ENCODE peak calls at places on chromosomes 7 and 10, in four cellular contexts. One of them, this sample, is unnamed. For H3K27me3, the result is how much of the 10 kb centered on the place peaks cover.

GRCh38 chr10:103890194-103890658 is 27.8 kb downstream of the STN1 start:
- DNase-seq in SJCRH30: no peak
- DNase-seq in neural progenitor cell: no peak
- DNase-seq in CD8-positive, alpha-beta T cell: no peak
- DNase-seq in this sample: no peak

GRCh38 chr10:17504547-17505245 is 50.3 kb upstream of the ST8SIA6 start:
- DNase-seq in neural progenitor cell: no peak
- DNase-seq in CD8-positive, alpha-beta T cell: no peak
- DNase-seq in SJCRH30: no peak
- DNase-seq in this sample: peak

GRCh38 chr10:89591796-89592271 is 53.2 kb downstream of the PANK1 start:
- DNase-seq in neural progenitor cell: no peak
- DNase-seq in CD8-positive, alpha-beta T cell: no peak
- DNase-seq in SJCRH30: no peak
- DNase-seq in this sample: no peak

GRCh38 chr10:116418394-116418793 is 9.3 kb upstream of the PNLIPRP3 start:
- DNase-seq in CD8-positive, alpha-beta T cell: no peak
- DNase-seq in neural progenitor cell: no peak
- DNase-seq in SJCRH30: no peak
- DNase-seq in this sample: no peak

GRCh38 chr7:114418117-114418516 is 3.5 kb downstream of the FOXP2 start:
- DNase-seq in neural progenitor cell: no peak
- DNase-seq in SJCRH30: no peak
- DNase-seq in CD8-positive, alpha-beta T cell: no peak
- DNase-seq in this sample: no peak

GRCh38 chr7:135683609-135684008 is 21.3 kb downstream of the STMP1 start:
- DNase-seq in CD8-positive, alpha-beta T cell: no peak
- DNase-seq in SJCRH30: no peak
- DNase-seq in neural progenitor cell: no peak
- DNase-seq in this sample: no peak

GRCh38 chr10:71908998-71909397 is 55.2 kb upstream of the CHST3 start:
- DNase-seq in neural progenitor cell: no peak
- DNase-seq in CD8-positive, alpha-beta T cell: no peak
- DNase-seq in SJCRH30: no peak
- DNase-seq in this sample: no peak

GRCh38 chr7:107939472-107940145 is 48.6 kb downstream of the DLD start:
- DNase-seq in neural progenitor cell: no peak
- DNase-seq in CD8-positive, alpha-beta T cell: no peak
- DNase-seq in SJCRH30: no peak
- DNase-seq in this sample: peak

GRCh38 chr7:127447326-127447945 is 54.9 kb upstream of the ZNF800 start:
- DNase-seq in neural progenitor cell: peak
- DNase-seq in CD8-positive, alpha-beta T cell: peak
- DNase-seq in SJCRH30: peak
- DNase-seq in this sample: no peak

GRCh38 chr7:7795736-7796135 is 77.3 kb upstream of the RPA3 start:
- DNase-seq in CD8-positive, alpha-beta T cell: no peak
- DNase-seq in SJCRH30: no peak
- DNase-seq in neural progenitor cell: no peak
- DNase-seq in this sample: peak

GRCh38 chr10:87860156-87860795 is 3.1 kb downstream of the KLLN start:
- DNase-seq in SJCRH30: no peak
- DNase-seq in neural progenitor cell: peak
- DNase-seq in CD8-positive, alpha-beta T cell: peak
- DNase-seq in this sample: no peak

GRCh38 chr7:152600266-152600665 is 75.7 kb downstream of the XRCC2 start:
- DNase-seq in CD8-positive, alpha-beta T cell: no peak
- DNase-seq in SJCRH30: no peak
- DNase-seq in neural progenitor cell: no peak
- DNase-seq in this sample: no peak

GRCh38 chr10:58282615-58283014 is 13.7 kb downstream of the CISD1 start:
- DNase-seq in CD8-positive, alpha-beta T cell: no peak
- DNase-seq in SJCRH30: no peak
- DNase-seq in neural progenitor cell: no peak
- DNase-seq in this sample: no peak

GRCh38 chr10:76878514-76878913 is 759.1 kb downstream of the KCNMA1 start:
- DNase-seq in CD8-positive, alpha-beta T cell: no peak
- DNase-seq in SJCRH30: no peak
- DNase-seq in neural progenitor cell: no peak
- DNase-seq in this sample: no peak

GRCh38 chr10:124520553-124521428 is 59.2 kb downstream of the LHPP start:
- DNase-seq in SJCRH30: no peak
- DNase-seq in CD8-positive, alpha-beta T cell: no peak
- DNase-seq in neural progenitor cell: peak
- DNase-seq in this sample: no peak

GRCh38 chr10:91700788-91701444 is 68.0 kb upstream of the PPP1R3C start:
- DNase-seq in neural progenitor cell: no peak
- DNase-seq in SJCRH30: no peak
- DNase-seq in CD8-positive, alpha-beta T cell: no peak
- DNase-seq in this sample: no peak

GRCh38 chr10:84543077-84543476 is 214.7 kb downstream of the CCSER2 start:
- DNase-seq in CD8-positive, alpha-beta T cell: no peak
- DNase-seq in neural progenitor cell: no peak
- DNase-seq in SJCRH30: peak
- DNase-seq in this sample: no peak

GRCh38 chr7:27459729-27460048 is 203.0 kb downstream of the HIBADH start:
- DNase-seq in SJCRH30: no peak
- DNase-seq in CD8-positive, alpha-beta T cell: no peak
- DNase-seq in neural progenitor cell: no peak
- DNase-seq in this sample: no peak

GRCh38 chr10:22825841-22826240 is 102.0 kb upstream of the ARMC3 start:
- DNase-seq in CD8-positive, alpha-beta T cell: no peak
- DNase-seq in neural progenitor cell: no peak
- DNase-seq in SJCRH30: no peak
- DNase-seq in this sample: no peak

GRCh38 chr7:157964016-157964415 is 623.6 kb downstream of the PTPRN2 start:
- DNase-seq in neural progenitor cell: no peak
- DNase-seq in CD8-positive, alpha-beta T cell: no peak
- DNase-seq in SJCRH30: no peak
- DNase-seq in this sample: no peak

GRCh38 chr10:124267231-124267885 is 151.4 kb downstream of the OAT start:
- DNase-seq in SJCRH30: no peak
- DNase-seq in CD8-positive, alpha-beta T cell: no peak
- DNase-seq in neural progenitor cell: no peak
- DNase-seq in this sample: no peak

GRCh38 chr10:62183442-62183841 is 85.2 kb downstream of the RTKN2 start:
- DNase-seq in CD8-positive, alpha-beta T cell: peak
- DNase-seq in neural progenitor cell: no peak
- DNase-seq in SJCRH30: no peak
- DNase-seq in this sample: no peak

GRCh38 chr10:27223964-27224363 is 16.6 kb downstream of the ACBD5 start:
- DNase-seq in neural progenitor cell: peak
- DNase-seq in CD8-positive, alpha-beta T cell: peak
- DNase-seq in SJCRH30: peak
- DNase-seq in this sample: no peak

GRCh38 chr7:67705850-67706249 is 709.2 kb downstream of the TYW1 start:
- DNase-seq in CD8-positive, alpha-beta T cell: no peak
- DNase-seq in SJCRH30: no peak
- DNase-seq in neural progenitor cell: no peak
- DNase-seq in this sample: no peak

GRCh38 chr10:127694580-127695193 is 42.3 kb upstream of the FOXI2 start:
- DNase-seq in SJCRH30: peak
- DNase-seq in neural progenitor cell: peak
- DNase-seq in CD8-positive, alpha-beta T cell: no peak
- DNase-seq in this sample: no peak

GRCh38 chr10:132889556-132889955 is 52.8 kb downstream of the CFAP46 start:
- DNase-seq in neural progenitor cell: no peak
- DNase-seq in SJCRH30: no peak
- DNase-seq in CD8-positive, alpha-beta T cell: peak
- DNase-seq in this sample: no peak

GRCh38 chr10:30583778-30584415 is 45.7 kb downstream of the LYZL2 start:
- DNase-seq in SJCRH30: peak
- DNase-seq in neural progenitor cell: no peak
- DNase-seq in CD8-positive, alpha-beta T cell: no peak
- DNase-seq in this sample: no peak

GRCh38 chr10:50634479-50634878 is 10.7 kb upstream of the SGMS1 start:
- DNase-seq in neural progenitor cell: no peak
- DNase-seq in CD8-positive, alpha-beta T cell: no peak
- DNase-seq in SJCRH30: no peak
- DNase-seq in this sample: no peak
- H3K27me3 ChIP-seq in neural progenitor cell: under half
- H3K27me3 ChIP-seq in CD8-positive, alpha-beta T cell: under half
- H3K27me3 ChIP-seq in SJCRH30: under half
- H3K27me3 ChIP-seq in this sample: under half

GRCh38 chr10:11677480-11677879 is 64.7 kb upstream of the ECHDC3 start:
- DNase-seq in CD8-positive, alpha-beta T cell: no peak
- DNase-seq in neural progenitor cell: no peak
- DNase-seq in SJCRH30: no peak
- DNase-seq in this sample: no peak
- H3K4me3 ChIP-seq in CD8-positive, alpha-beta T cell: no peak
- H3K4me3 ChIP-seq in neural progenitor cell: no peak
- H3K4me3 ChIP-seq in SJCRH30: no peak
- H3K4me3 ChIP-seq in this sample: no peak

GRCh38 chr10:86371116-86371515 is 4.5 kb upstream of the GRID1 start:
- DNase-seq in CD8-positive, alpha-beta T cell: no peak
- DNase-seq in neural progenitor cell: no peak
- DNase-seq in SJCRH30: no peak
- DNase-seq in this sample: no peak

GRCh38 chr10:86372785-86373239 is 6.2 kb upstream of the GRID1 start:
- DNase-seq in neural progenitor cell: no peak
- DNase-seq in SJCRH30: no peak
- DNase-seq in CD8-positive, alpha-beta T cell: no peak
- DNase-seq in this sample: no peak

GRCh38 chr10:86373251-86373650 is 6.7 kb upstream of the GRID1 start:
- DNase-seq in SJCRH30: no peak
- DNase-seq in CD8-positive, alpha-beta T cell: no peak
- DNase-seq in neural progenitor cell: no peak
- DNase-seq in this sample: no peak

GRCh38 chr10:86371691-86372090 is 5.1 kb upstream of the GRID1 start:
- DNase-seq in SJCRH30: no peak
- DNase-seq in CD8-positive, alpha-beta T cell: no peak
- DNase-seq in neural progenitor cell: no peak
- DNase-seq in this sample: no peak

GRCh38 chr10:86372119-86372784 is 5.7 kb upstream of the GRID1 start:
- DNase-seq in neural progenitor cell: no peak
- DNase-seq in SJCRH30: no peak
- DNase-seq in CD8-positive, alpha-beta T cell: no peak
- DNase-seq in this sample: no peak
- H3K27me3 ChIP-seq in neural progenitor cell: half or more
- H3K27me3 ChIP-seq in SJCRH30: under half
- H3K27me3 ChIP-seq in CD8-positive, alpha-beta T cell: under half
- H3K27me3 ChIP-seq in this sample: under half

GRCh38 chr7:99099499-99100077 is 44.3 kb downstream of the SMURF1 start:
- DNase-seq in CD8-positive, alpha-beta T cell: no peak
- DNase-seq in SJCRH30: no peak
- DNase-seq in neural progenitor cell: no peak
- DNase-seq in this sample: no peak
- H3K4me3 ChIP-seq in CD8-positive, alpha-beta T cell: no peak
- H3K4me3 ChIP-seq in SJCRH30: no peak
- H3K4me3 ChIP-seq in neural progenitor cell: no peak
- H3K4me3 ChIP-seq in this sample: no peak

GRCh38 chr7:16889851-16890443 is 8.2 kb upstream of the AGR3 start:
- DNase-seq in neural progenitor cell: no peak
- DNase-seq in SJCRH30: no peak
- DNase-seq in CD8-positive, alpha-beta T cell: no peak
- DNase-seq in this sample: no peak
- H3K27me3 ChIP-seq in neural progenitor cell: under half
- H3K27me3 ChIP-seq in SJCRH30: under half
- H3K27me3 ChIP-seq in CD8-positive, alpha-beta T cell: under half
- H3K27me3 ChIP-seq in this sample: under half

DNA sequence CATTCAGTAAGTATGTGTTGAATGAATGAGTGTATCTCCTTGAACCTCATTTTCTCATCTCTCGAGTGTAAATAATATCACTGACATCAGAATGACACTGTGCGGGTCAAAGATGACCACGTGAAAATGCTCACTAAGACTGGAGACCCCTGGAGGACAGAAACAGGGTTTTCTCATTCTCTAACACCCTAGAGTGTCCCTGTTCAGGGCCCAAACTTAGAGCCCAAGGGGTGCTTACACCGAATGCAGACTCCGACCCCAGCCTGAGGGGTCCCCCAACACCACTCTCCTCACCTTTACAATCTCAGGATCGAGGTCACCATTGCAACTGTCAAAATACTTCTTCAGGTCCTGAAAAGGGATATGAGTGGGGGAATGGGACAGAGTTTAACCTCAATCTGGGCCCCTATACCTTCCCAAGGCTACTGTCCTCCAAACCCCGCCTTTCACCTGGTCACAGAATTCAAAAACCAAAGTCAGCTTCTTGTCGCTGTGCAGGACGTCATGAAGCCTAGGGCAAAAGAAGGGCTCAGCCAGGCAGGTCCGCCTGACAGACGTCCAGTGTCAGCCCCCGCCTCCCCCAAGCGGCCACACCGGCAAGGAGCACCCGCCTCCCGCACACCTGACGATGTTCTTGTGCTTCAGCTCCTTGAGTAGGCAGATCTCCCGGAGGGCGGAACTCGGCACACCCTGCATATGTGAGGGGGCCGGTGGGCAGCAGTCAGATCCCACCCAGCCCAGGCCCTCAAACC is 1.2 kb downstream of the CDK5 start:
- DNase-seq in neural progenitor cell: peak
- DNase-seq in SJCRH30: no peak
- DNase-seq in CD8-positive, alpha-beta T cell: no peak
- DNase-seq in this sample: no peak
- H3K4me3 ChIP-seq in neural progenitor cell: peak
- H3K4me3 ChIP-seq in SJCRH30: no peak
- H3K4me3 ChIP-seq in CD8-positive, alpha-beta T cell: no peak
- H3K4me3 ChIP-seq in this sample: peak

DNA sequence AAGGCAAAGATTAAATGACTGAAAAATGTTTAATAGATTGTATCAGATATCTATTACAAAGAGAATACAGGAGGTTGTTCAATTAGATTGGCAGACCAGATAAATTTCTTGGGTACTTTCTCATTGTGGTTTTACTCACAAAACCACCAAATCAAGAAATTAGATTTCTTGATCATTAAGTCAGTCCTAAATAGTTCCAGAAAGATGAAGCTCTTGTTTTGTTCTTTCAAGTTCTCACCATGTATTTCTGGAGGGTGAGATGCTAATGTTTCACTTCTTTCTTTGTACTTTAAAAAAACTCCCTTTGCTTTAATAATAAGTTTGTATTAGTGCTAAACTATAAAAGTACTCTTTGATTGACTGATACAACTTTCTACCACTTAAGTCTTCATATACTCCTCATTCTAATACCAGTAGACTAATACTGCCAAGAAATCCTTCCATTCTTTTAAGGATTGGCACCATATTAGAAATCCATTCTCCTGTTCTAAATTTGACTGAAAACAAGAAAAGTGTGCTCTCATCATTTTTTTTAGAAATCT is 69.4 kb downstream of the RNF133 start:
- DNase-seq in CD8-positive, alpha-beta T cell: no peak
- DNase-seq in neural progenitor cell: no peak
- DNase-seq in SJCRH30: no peak
- DNase-seq in this sample: no peak
- H3K27me3 ChIP-seq in CD8-positive, alpha-beta T cell: under half
- H3K27me3 ChIP-seq in neural progenitor cell: under half
- H3K27me3 ChIP-seq in SJCRH30: under half
- H3K27me3 ChIP-seq in this sample: under half

GRCh38 chr10:100007239-100008141 is 2.3 kb downstream of the DNMBP start:
- DNase-seq in CD8-positive, alpha-beta T cell: no peak
- DNase-seq in neural progenitor cell: no peak
- DNase-seq in SJCRH30: no peak
- DNase-seq in this sample: no peak
- H3K4me3 ChIP-seq in CD8-positive, alpha-beta T cell: no peak
- H3K4me3 ChIP-seq in neural progenitor cell: no peak
- H3K4me3 ChIP-seq in SJCRH30: no peak
- H3K4me3 ChIP-seq in this sample: peak

This sample was measured in BJ.